ENCODE peak calls at places on chromosomes 3 and 15, in six cellular contexts. One of them, this sample, is unnamed. For H3K4me1, H3K27me3 and H3K9me3, the result is how much of the 10 kb centered on the place peaks cover.

GRCh38 chr3:181274025-181274424 is 284.5 kb upstream of the DNAJC19 start:
- DNase-seq in ovary: no peak
- DNase-seq in endothelial cell of umbilical vein: no peak
- DNase-seq in A673: no peak
- DNase-seq in tibial artery: no peak
- DNase-seq in MM.1S: no peak
- DNase-seq in this sample: no peak

GRCh38 chr3:39668420-39668819 is 141.0 kb upstream of the MYRIP start:
- DNase-seq in ovary: no peak
- DNase-seq in endothelial cell of umbilical vein: peak
- DNase-seq in tibial artery: no peak
- DNase-seq in MM.1S: peak
- DNase-seq in A673: peak
- DNase-seq in this sample: peak

GRCh38 chr3:141368925-141369794 is 856 bp downstream of the ZBTB38 start:
- DNase-seq in endothelial cell of umbilical vein: peak
- DNase-seq in MM.1S: peak
- DNase-seq in tibial artery: no peak
- DNase-seq in A673: no peak
- DNase-seq in ovary: no peak
- DNase-seq in this sample: no peak

GRCh38 chr3:119517112-119517511 is 18.8 kb downstream of the TIMMDC1 start:
- DNase-seq in MM.1S: no peak
- DNase-seq in endothelial cell of umbilical vein: no peak
- DNase-seq in ovary: no peak
- DNase-seq in A673: no peak
- DNase-seq in tibial artery: no peak
- DNase-seq in this sample: no peak

GRCh38 chr15:28885630-28886430 is at the start of gene APBA2:
- DNase-seq in endothelial cell of umbilical vein: no peak
- DNase-seq in MM.1S: peak
- DNase-seq in ovary: peak
- DNase-seq in tibial artery: no peak
- DNase-seq in A673: peak
- DNase-seq in this sample: no peak

GRCh38 chr15:71753346-71753745 is 57.0 kb upstream of the NR2E3 start:
- DNase-seq in A673: no peak
- DNase-seq in tibial artery: no peak
- DNase-seq in endothelial cell of umbilical vein: peak
- DNase-seq in MM.1S: no peak
- DNase-seq in ovary: no peak
- DNase-seq in this sample: no peak

GRCh38 chr3:128133273-128133883 is 9.8 kb upstream of the RUVBL1 start:
- DNase-seq in MM.1S: peak
- DNase-seq in tibial artery: no peak
- DNase-seq in endothelial cell of umbilical vein: peak
- DNase-seq in A673: peak
- DNase-seq in ovary: no peak
- DNase-seq in this sample: peak

GRCh38 chr3:179943097-179943880 is 93.4 kb downstream of the PEX5L start:
- DNase-seq in MM.1S: no peak
- DNase-seq in endothelial cell of umbilical vein: no peak
- DNase-seq in A673: peak
- DNase-seq in ovary: no peak
- DNase-seq in tibial artery: no peak
- DNase-seq in this sample: no peak

GRCh38 chr3:155753038-155753647 is 8.3 kb upstream of the PLCH1 start:
- DNase-seq in ovary: no peak
- DNase-seq in MM.1S: peak
- DNase-seq in A673: peak
- DNase-seq in tibial artery: no peak
- DNase-seq in endothelial cell of umbilical vein: peak
- DNase-seq in this sample: peak

GRCh38 chr3:181940703-181941102 is 229.0 kb downstream of the SOX2 start:
- DNase-seq in A673: no peak
- DNase-seq in MM.1S: no peak
- DNase-seq in tibial artery: no peak
- DNase-seq in endothelial cell of umbilical vein: no peak
- DNase-seq in ovary: no peak
- DNase-seq in this sample: no peak

GRCh38 chr15:26842391-26842790 is 24.5 kb upstream of the GABRA5 start:
- DNase-seq in MM.1S: no peak
- DNase-seq in ovary: no peak
- DNase-seq in endothelial cell of umbilical vein: no peak
- DNase-seq in A673: no peak
- DNase-seq in tibial artery: no peak
- DNase-seq in this sample: no peak

GRCh38 chr3:47794585-47794984 is 8.4 kb upstream of the DHX30 start:
- DNase-seq in A673: no peak
- DNase-seq in MM.1S: no peak
- DNase-seq in ovary: no peak
- DNase-seq in tibial artery: no peak
- DNase-seq in endothelial cell of umbilical vein: no peak
- DNase-seq in this sample: no peak

GRCh38 chr3:71416868-71417267 is 166.7 kb downstream of the FOXP1 start:
- DNase-seq in MM.1S: no peak
- DNase-seq in endothelial cell of umbilical vein: no peak
- DNase-seq in A673: no peak
- DNase-seq in tibial artery: no peak
- DNase-seq in ovary: no peak
- DNase-seq in this sample: no peak

GRCh38 chr3:153595186-153595815 is 433.3 kb downstream of the RAP2B start:
- DNase-seq in tibial artery: no peak
- DNase-seq in ovary: no peak
- DNase-seq in endothelial cell of umbilical vein: peak
- DNase-seq in A673: peak
- DNase-seq in MM.1S: peak
- DNase-seq in this sample: no peak

DNA sequence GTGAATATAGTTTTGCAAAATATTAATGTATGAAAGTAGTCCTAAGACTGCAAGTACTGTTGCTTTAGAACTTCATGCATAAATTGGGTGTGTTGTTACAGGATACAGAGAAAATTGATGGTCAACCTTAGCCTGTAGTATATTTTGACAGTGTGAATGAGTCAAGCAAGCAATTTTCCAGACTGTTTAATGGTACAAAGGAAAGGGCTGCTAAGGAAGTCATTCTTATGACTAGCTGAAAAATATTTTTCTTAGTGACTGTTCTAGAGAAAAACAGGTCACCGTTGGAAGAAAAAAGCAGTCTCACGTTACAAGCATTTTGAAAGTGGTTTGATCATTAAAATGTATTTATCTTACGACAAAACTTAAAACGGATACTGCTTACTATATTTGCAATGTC is 49.2 kb downstream of the MBNL1 start:
- DNase-seq in ovary: no peak
- DNase-seq in A673: no peak
- DNase-seq in tibial artery: no peak
- DNase-seq in endothelial cell of umbilical vein: peak
- DNase-seq in MM.1S: no peak
- DNase-seq in this sample: no peak
- H3K4me1 ChIP-seq in ovary: under half
- H3K4me1 ChIP-seq in A673: half or more
- H3K4me1 ChIP-seq in tibial artery: half or more
- H3K4me1 ChIP-seq in endothelial cell of umbilical vein: half or more
- H3K4me1 ChIP-seq in MM.1S: under half
- H3K4me1 ChIP-seq in this sample: under half

DNA sequence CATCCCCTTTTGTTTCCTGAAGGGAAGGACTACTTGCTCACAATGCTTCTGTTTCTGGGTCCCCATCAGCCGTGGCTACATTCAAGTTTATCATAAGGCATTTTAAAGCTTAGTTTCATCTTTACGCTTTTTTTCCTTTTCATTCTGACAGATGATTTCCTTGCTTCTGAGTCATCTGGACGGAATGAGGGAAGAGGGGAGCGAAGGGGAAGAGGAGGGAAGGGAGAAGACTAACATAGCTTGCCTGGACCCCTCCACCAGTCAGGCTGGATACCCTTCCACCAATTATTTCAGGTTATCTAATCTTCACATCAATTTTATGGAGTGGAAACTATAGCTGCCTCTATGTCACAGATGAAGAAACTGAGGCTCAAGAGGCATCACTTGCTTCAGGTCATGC is 27.6 kb downstream of the FAM3D start:
- DNase-seq in A673: no peak
- DNase-seq in ovary: no peak
- DNase-seq in endothelial cell of umbilical vein: peak
- DNase-seq in MM.1S: no peak
- DNase-seq in tibial artery: no peak
- DNase-seq in this sample: no peak
- H3K27me3 ChIP-seq in A673: under half
- H3K27me3 ChIP-seq in ovary: under half
- H3K27me3 ChIP-seq in endothelial cell of umbilical vein: under half
- H3K27me3 ChIP-seq in MM.1S: under half
- H3K27me3 ChIP-seq in tibial artery: under half
- H3K27me3 ChIP-seq in this sample: under half

GRCh38 chr3:6177417-6177816 is 683.5 kb upstream of the GRM7 start:
- DNase-seq in ovary: no peak
- DNase-seq in tibial artery: no peak
- DNase-seq in MM.1S: no peak
- DNase-seq in endothelial cell of umbilical vein: no peak
- DNase-seq in A673: no peak
- DNase-seq in this sample: no peak

GRCh38 chr3:6179761-6180160 is 681.2 kb upstream of the GRM7 start:
- DNase-seq in endothelial cell of umbilical vein: no peak
- DNase-seq in A673: no peak
- DNase-seq in ovary: no peak
- DNase-seq in tibial artery: no peak
- DNase-seq in MM.1S: no peak
- DNase-seq in this sample: no peak

GRCh38 chr3:6182909-6183308 is 678.0 kb upstream of the GRM7 start:
- DNase-seq in endothelial cell of umbilical vein: no peak
- DNase-seq in tibial artery: no peak
- DNase-seq in ovary: no peak
- DNase-seq in MM.1S: no peak
- DNase-seq in A673: no peak
- DNase-seq in this sample: no peak

DNA sequence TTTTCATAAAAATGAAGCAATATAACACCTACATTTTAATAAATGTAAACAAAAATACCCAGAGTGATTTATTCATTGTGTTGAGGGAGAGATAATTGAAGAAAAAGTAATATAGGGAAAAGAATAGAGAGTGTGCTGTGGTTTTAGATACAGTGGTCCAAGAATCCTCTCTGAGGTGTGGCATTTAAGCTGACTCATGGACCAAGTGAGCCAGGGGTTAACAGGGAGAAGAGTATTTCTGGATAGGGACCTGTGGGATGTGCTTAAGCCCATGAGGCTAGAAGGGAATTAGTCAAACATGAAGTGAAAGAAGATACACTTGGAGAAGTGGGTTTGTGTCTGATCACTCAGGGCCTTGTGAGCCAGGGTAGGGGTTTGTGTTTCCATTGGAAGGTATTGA is 680.7 kb upstream of the GRM7 start:
- DNase-seq in tibial artery: no peak
- DNase-seq in A673: no peak
- DNase-seq in endothelial cell of umbilical vein: no peak
- DNase-seq in ovary: no peak
- DNase-seq in MM.1S: no peak
- DNase-seq in this sample: no peak
- H3K9me3 ChIP-seq in tibial artery: under half
- H3K9me3 ChIP-seq in A673: under half
- H3K9me3 ChIP-seq in endothelial cell of umbilical vein: under half
- H3K9me3 ChIP-seq in ovary: under half
- H3K9me3 ChIP-seq in MM.1S: under half
- H3K9me3 ChIP-seq in this sample: under half

GRCh38 chr3:111763968-111764367 is 95.1 kb upstream of the PHLDB2 start:
- DNase-seq in tibial artery: peak
- DNase-seq in endothelial cell of umbilical vein: no peak
- DNase-seq in MM.1S: no peak
- DNase-seq in ovary: no peak
- DNase-seq in A673: no peak
- DNase-seq in this sample: peak

GRCh38 chr3:111763101-111763500 is 96.0 kb upstream of the PHLDB2 start:
- DNase-seq in ovary: no peak
- DNase-seq in A673: no peak
- DNase-seq in endothelial cell of umbilical vein: no peak
- DNase-seq in MM.1S: no peak
- DNase-seq in tibial artery: no peak
- DNase-seq in this sample: no peak

GRCh38 chr3:111762535-111762934 is 96.5 kb upstream of the PHLDB2 start:
- DNase-seq in ovary: no peak
- DNase-seq in endothelial cell of umbilical vein: no peak
- DNase-seq in MM.1S: no peak
- DNase-seq in tibial artery: no peak
- DNase-seq in A673: no peak
- DNase-seq in this sample: no peak

GRCh38 chr3:111765136-111765535 is 93.9 kb upstream of the PHLDB2 start:
- DNase-seq in endothelial cell of umbilical vein: no peak
- DNase-seq in ovary: no peak
- DNase-seq in MM.1S: no peak
- DNase-seq in A673: no peak
- DNase-seq in tibial artery: no peak
- DNase-seq in this sample: no peak

DNA sequence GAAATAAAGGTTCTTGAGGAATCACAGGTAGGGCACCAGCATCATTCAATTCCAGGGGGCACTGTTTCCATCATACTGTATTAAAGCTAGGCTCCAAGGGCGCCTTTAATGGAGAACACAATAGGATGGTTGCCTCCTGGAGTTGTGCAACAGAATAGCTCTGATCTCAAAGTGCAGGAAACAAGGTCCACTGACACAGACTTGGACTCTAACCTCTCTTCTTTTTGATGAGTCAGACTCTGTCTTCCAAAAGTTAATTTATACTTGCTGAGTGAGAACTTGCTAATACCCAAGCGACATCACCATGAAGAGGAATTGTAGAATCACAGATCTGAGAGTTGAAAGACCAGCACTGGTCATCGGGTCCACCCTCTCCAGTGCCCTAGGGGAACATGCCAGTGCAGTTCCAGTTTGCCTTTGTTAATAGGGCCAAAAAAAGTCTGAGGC is 94.4 kb upstream of the PHLDB2 start:
- DNase-seq in A673: no peak
- DNase-seq in endothelial cell of umbilical vein: no peak
- DNase-seq in tibial artery: no peak
- DNase-seq in ovary: no peak
- DNase-seq in MM.1S: no peak
- DNase-seq in this sample: peak
- H3K4me1 ChIP-seq in A673: under half
- H3K4me1 ChIP-seq in endothelial cell of umbilical vein: under half
- H3K4me1 ChIP-seq in tibial artery: half or more
- H3K4me1 ChIP-seq in ovary: under half
- H3K4me1 ChIP-seq in MM.1S: under half
- H3K4me1 ChIP-seq in this sample: under half

GRCh38 chr3:85304360-85304964 is 345.7 kb downstream of the CADM2 start:
- DNase-seq in tibial artery: no peak
- DNase-seq in MM.1S: no peak
- DNase-seq in A673: no peak
- DNase-seq in endothelial cell of umbilical vein: no peak
- DNase-seq in ovary: no peak
- DNase-seq in this sample: no peak
- H3K27me3 ChIP-seq in tibial artery: under half
- H3K27me3 ChIP-seq in MM.1S: under half
- H3K27me3 ChIP-seq in A673: under half
- H3K27me3 ChIP-seq in endothelial cell of umbilical vein: under half
- H3K27me3 ChIP-seq in ovary: under half
- H3K27me3 ChIP-seq in this sample: under half